ENCODE peak calls at places on chromosomes 1 and 21, in five cellular contexts. Z, Q, C, W and D are unnamed samples.
A peak's percentile ranks its signal among the peaks of the same experiment; 100 is the strongest.

GRCh38 chr1:171441278-171441677 is 44.1 kb upstream of the PRRC2C start:
- DNase-seq in Z (no peak), Q (no peak), C (no peak), W (no peak), D (no peak)

GRCh38 chr1:222914861-222915632 is 100.2 kb downstream of the DISP1 start:
- DNase-seq in Z (no peak), Q (no peak), C (no peak), W (peak; percentile 89), D (no peak)

GRCh38 chr1:36653850-36654249 is 171.1 kb upstream of the CSF3R start:
- DNase-seq in Z (no peak), Q (no peak), C (no peak), W (no peak), D (peak; percentile 74)

GRCh38 chr1:43536196-43536863 is 5.6 kb downstream of the PTPRF start:
- DNase-seq in Z (no peak), Q (no peak), C (no peak), W (no peak), D (no peak)

GRCh38 chr1:53959664-53960250 is 13.6 kb downstream of the LRRC42 start:
- DNase-seq in Z (no peak), Q (no peak), C (no peak), W (peak; percentile 18), D (no peak)

GRCh38 chr1:77281491-77282186 is at the start of gene AK5:
- DNase-seq in Z (no peak), Q (no peak), C (peak; percentile 44), W (no peak), D (peak; percentile 26)

GRCh38 chr1:224626042-224626441 is 9.9 kb downstream of the CNIH3 start:
- DNase-seq in Z (no peak), Q (no peak), C (no peak), W (no peak), D (no peak)

GRCh38 chr1:176188604-176189003 is 18.5 kb downstream of the COP1 start:
- DNase-seq in Z (no peak), Q (no peak), C (no peak), W (no peak), D (no peak)

GRCh38 chr1:98322966-98323365 is 338.6 kb upstream of the SNX7 start:
- DNase-seq in Z (no peak), Q (no peak), C (no peak), W (no peak), D (no peak)

GRCh38 chr1:45566722-45567121 is 16.1 kb downstream of the AKR1A1 start:
- DNase-seq in Z (no peak), Q (no peak), C (no peak), W (no peak), D (no peak)

GRCh38 chr1:65948609-65949229 is 156.0 kb downstream of the PDE4B start:
- DNase-seq in Z (no peak), Q (no peak), C (no peak), W (peak; percentile 36), D (peak; percentile 4)

GRCh38 chr1:207814469-207814868 is 62.6 kb downstream of the CD46 start:
- DNase-seq in Z (no peak), Q (no peak), C (no peak), W (no peak), D (no peak)

GRCh38 chr1:74652711-74653131 is 20.9 kb downstream of the ERICH3 start:
- DNase-seq in Z (no peak), Q (no peak), C (no peak), W (no peak), D (no peak)

GRCh38 chr1:209823143-209824041 is 4.4 kb upstream of the UTP25 start:
- DNase-seq in Z (no peak), Q (no peak), C (peak; percentile 8), W (peak; percentile 67), D (no peak)

GRCh38 chr1:120179420-120180348 is 3.4 kb upstream of the SEC22B start:
- DNase-seq in Z (no peak), Q (no peak), C (no peak), W (peak; percentile 61), D (no peak)

GRCh38 chr21:43331962-43332458 is 94.9 kb downstream of the SIK1 start:
- DNase-seq in Z (no peak), Q (no peak), C (no peak), W (peak; percentile 87), D (peak; percentile 74)

GRCh38 chr1:39733161-39733560 is 5.5 kb upstream of the PPIE start:
- DNase-seq in Z (no peak), Q (no peak), C (no peak), W (no peak), D (no peak)

GRCh38 chr1:240672132-240672811 is 60.3 kb upstream of the GREM2 start:
- DNase-seq in Z (no peak), Q (no peak), C (no peak), W (no peak), D (no peak)

GRCh38 chr1:37177230-37177864 is 143.0 kb upstream of the GRIK3 start:
- DNase-seq in Z (no peak), Q (no peak), C (no peak), W (peak; percentile 23), D (no peak)

GRCh38 chr1:237012789-237013383 is 8.6 kb upstream of the MT1HL1 start:
- DNase-seq in Z (no peak), Q (no peak), C (no peak), W (peak; percentile 12), D (no peak)

GRCh38 chr1:179017383-179018326 is 8.0 kb upstream of the FAM20B start:
- DNase-seq in Z (no peak), Q (no peak), C (no peak), W (peak; percentile 39), D (no peak)